ENCODE peak calls at places on chromosome X, in seven cellular contexts. P, U, F, S, H, T and B are unnamed samples.

GRCh38 chrX:2863646-2864045 is 34.9 kb downstream of the GYG2 start:
- DNase-seq in P (no peak), U (no peak), F (peak), S (no peak), H (no peak), T (no peak), B (peak)

GRCh38 chrX:131366387-131366786 is 77.3 kb upstream of the IGSF1 start:
- DNase-seq in P (no peak), U (no peak), F (no peak), S (no peak), H (no peak), T (no peak), B (no peak)

GRCh38 chrX:12894074-12894691 is 12.2 kb upstream of the TLR8 start:
- DNase-seq in P (peak), U (peak), F (no peak), S (peak), H (peak), T (no peak), B (no peak)

GRCh38 chrX:39995457-39995856 is 102.3 kb downstream of the BCOR start:
- DNase-seq in P (no peak), U (no peak), F (no peak), S (no peak), H (no peak), T (no peak), B (no peak)

GRCh38 chrX:96569034-96569433 is 115.6 kb upstream of the DIAPH2 start:
- DNase-seq in P (no peak), U (no peak), F (no peak), S (no peak), H (no peak), T (no peak), B (no peak)

GRCh38 chrX:153582896-153583295 is 16.0 kb downstream of the CCNQ start:
- DNase-seq in P (peak), U (peak), F (no peak), S (peak), H (peak), T (no peak), B (no peak)

GRCh38 chrX:292900-293897 is 12.0 kb downstream of the PLCXD1 start:
- DNase-seq in P (no peak), U (no peak), F (no peak), S (peak), H (no peak), T (peak), B (no peak)

GRCh38 chrX:24023972-24024664 is 2.9 kb downstream of the KLHL15 start:
- DNase-seq in P (no peak), U (peak), F (no peak), S (no peak), H (no peak), T (no peak), B (no peak)

GRCh38 chrX:1598021-1598875 is 6.8 kb downstream of the AKAP17A start:
- DNase-seq in P (peak), U (no peak), F (no peak), S (peak), H (no peak), T (no peak), B (peak)

GRCh38 chrX:114800719-114801118 is 216.7 kb downstream of the IL13RA2 start:
- DNase-seq in P (no peak), U (peak), F (peak), S (no peak), H (no peak), T (no peak), B (no peak)

GRCh38 chrX:53071604-53072417 is 10.4 kb upstream of the TSPYL2 start:
- DNase-seq in P (peak), U (peak), F (peak), S (peak), H (peak), T (peak), B (no peak)

GRCh38 chrX:9767375-9767774 is 1.7 kb upstream of the GPR143 start:
- DNase-seq in P (no peak), U (no peak), F (no peak), S (no peak), H (no peak), T (no peak), B (no peak)

GRCh38 chrX:40104649-40105015 is 6.9 kb upstream of the BCOR start:
- DNase-seq in P (peak), U (peak), F (peak), S (peak), H (peak), T (no peak), B (no peak)

GRCh38 chrX:22800806-22801205 is 199.0 kb upstream of the DDX53 start:
- DNase-seq in P (no peak), U (peak), F (peak), S (no peak), H (no peak), T (no peak), B (no peak)

GRCh38 chrX:46257451-46257879 is 287.8 kb downstream of the ZNF674 start:
- DNase-seq in P (no peak), U (peak), F (no peak), S (no peak), H (no peak), T (no peak), B (no peak)

GRCh38 chrX:2183193-2183725 is 317.5 kb downstream of the DHRSX start:
- DNase-seq in P (no peak), U (peak), F (no peak), S (no peak), H (no peak), T (no peak), B (no peak)

GRCh38 chrX:3440981-3441380 is 94.5 kb upstream of the MXRA5 start:
- DNase-seq in P (no peak), U (no peak), F (no peak), S (no peak), H (no peak), T (no peak), B (no peak)

GRCh38 chrX:14927391-14927790 is 54.2 kb downstream of the MOSPD2 start:
- DNase-seq in P (no peak), U (peak), F (peak), S (no peak), H (no peak), T (no peak), B (no peak)

GRCh38 chrX:77422886-77423648 is 24.1 kb upstream of the FGF16 start:
- DNase-seq in P (no peak), U (no peak), F (no peak), S (no peak), H (no peak), T (no peak), B (no peak)

GRCh38 chrX:148609766-148610698 is 109.6 kb downstream of the AFF2 start:
- DNase-seq in P (peak), U (no peak), F (no peak), S (no peak), H (peak), T (no peak), B (no peak)

GRCh38 chrX:30751497-30751896 is 98.3 kb downstream of the GK start:
- DNase-seq in P (no peak), U (no peak), F (no peak), S (no peak), H (no peak), T (no peak), B (no peak)

GRCh38 chrX:126770179-126770578 is 49.4 kb upstream of the PRR32 start:
- DNase-seq in P (peak), U (no peak), F (no peak), S (no peak), H (no peak), T (no peak), B (no peak)

GRCh38 chrX:100625985-100626491 is 10.6 kb downstream of the TSPAN6 start:
- DNase-seq in P (peak), U (no peak), F (no peak), S (peak), H (peak), T (no peak), B (no peak)

GRCh38 chrX:123859409-123859827 is 435 bp upstream of the XIAP start:
- DNase-seq in P (no peak), U (no peak), F (no peak), S (peak), H (no peak), T (no peak), B (no peak)

GRCh38 chrX:41275661-41276609 is 58.0 kb upstream of the DDX3X start:
- DNase-seq in P (peak), U (peak), F (peak), S (peak), H (peak), T (peak), B (peak)

GRCh38 chrX:30620980-30621716 is 32.1 kb upstream of the GK start:
- DNase-seq in P (no peak), U (peak), F (peak), S (no peak), H (no peak), T (no peak), B (no peak)

GRCh38 chrX:68652327-68652930 is 5.0 kb downstream of the STARD8 start:
- DNase-seq in P (no peak), U (peak), F (peak), S (no peak), H (no peak), T (no peak), B (no peak)

GRCh38 chrX:74211911-74212310 is 92.1 kb upstream of the ZCCHC13 start:
- DNase-seq in P (no peak), U (no peak), F (no peak), S (no peak), H (no peak), T (no peak), B (no peak)

GRCh38 chrX:53155512-53156206 is 61.7 kb downstream of the KANTR start:
- DNase-seq in P (no peak), U (no peak), F (no peak), S (no peak), H (no peak), T (no peak), B (no peak)

GRCh38 chrX:153414838-153415552 is 3.7 kb downstream of the ZFP92 start:
- DNase-seq in P (no peak), U (no peak), F (no peak), S (no peak), H (no peak), T (no peak), B (no peak)

GRCh38 chrX:67787196-67787595 is 243.4 kb downstream of the AR start:
- DNase-seq in P (no peak), U (no peak), F (peak), S (no peak), H (no peak), T (no peak), B (no peak)

GRCh38 chrX:45322382-45322781 is 121.7 kb upstream of the DIPK2B start:
- DNase-seq in P (no peak), U (peak), F (peak), S (no peak), H (peak), T (peak), B (no peak)

GRCh38 chrX:72297953-72298730 is 7.6 kb downstream of the CITED1 start:
- DNase-seq in P (peak), U (peak), F (peak), S (no peak), H (no peak), T (no peak), B (peak)

GRCh38 chrX:30930143-30930542 is 41.1 kb upstream of the TAB3 start:
- DNase-seq in P (no peak), U (no peak), F (no peak), S (no peak), H (no peak), T (no peak), B (no peak)

GRCh38 chrX:2673611-2674010 is 17.5 kb upstream of the CD99 start:
- DNase-seq in P (no peak), U (no peak), F (no peak), S (no peak), H (no peak), T (no peak), B (no peak)

GRCh38 chrX:97096385-97096784 is 212.7 kb downstream of the RPA4 start:
- DNase-seq in P (no peak), U (no peak), F (no peak), S (no peak), H (no peak), T (no peak), B (no peak)

GRCh38 chrX:39755152-39756032 is 342.4 kb downstream of the BCOR start:
- DNase-seq in P (no peak), U (peak), F (peak), S (no peak), H (no peak), T (peak), B (peak)

GRCh38 chrX:135625995-135626394 is 87.4 kb upstream of the CT45A1 start:
- DNase-seq in P (no peak), U (peak), F (peak), S (no peak), H (no peak), T (no peak), B (no peak)